ENCODE peak calls at places on chromosomes 13 and 19, in four cellular contexts. One of them, this sample, is unnamed.

GRCh38 chr13:41931337-41931736 is 29.6 kb downstream of the VWA8 start:
- DNase-seq in putamen: no peak
- DNase-seq in mesendoderm: no peak
- DNase-seq in lower lobe of right lung: no peak
- DNase-seq in this sample: no peak

GRCh38 chr19:28400953-28401671 is 811.8 kb downstream of the UQCRFS1 start:
- DNase-seq in putamen: no peak
- DNase-seq in mesendoderm: peak
- DNase-seq in lower lobe of right lung: no peak
- DNase-seq in this sample: no peak

GRCh38 chr19:38849746-38850230 is at the start of gene HNRNPL:
- DNase-seq in putamen: no peak
- DNase-seq in mesendoderm: no peak
- DNase-seq in lower lobe of right lung: peak
- DNase-seq in this sample: peak

GRCh38 chr19:51337141-51337860 is 4.6 kb downstream of the VSIG10L start:
- DNase-seq in putamen: no peak
- DNase-seq in mesendoderm: no peak
- DNase-seq in lower lobe of right lung: no peak
- DNase-seq in this sample: no peak

GRCh38 chr19:50368649-50369570 is 3.5 kb upstream of the NAPSA start:
- DNase-seq in putamen: peak
- DNase-seq in mesendoderm: peak
- DNase-seq in lower lobe of right lung: peak
- DNase-seq in this sample: peak

GRCh38 chr19:54335164-54335563 is 3.8 kb downstream of the LILRA4 start:
- DNase-seq in putamen: no peak
- DNase-seq in mesendoderm: peak
- DNase-seq in lower lobe of right lung: no peak
- DNase-seq in this sample: no peak

GRCh38 chr13:30111810-30112209 is 195.5 kb downstream of the KATNAL1 start:
- DNase-seq in putamen: no peak
- DNase-seq in mesendoderm: peak
- DNase-seq in lower lobe of right lung: no peak
- DNase-seq in this sample: peak

GRCh38 chr13:40389081-40389641 is 277.3 kb downstream of the FOXO1 start:
- DNase-seq in putamen: peak
- DNase-seq in mesendoderm: no peak
- DNase-seq in lower lobe of right lung: no peak
- DNase-seq in this sample: no peak

GRCh38 chr19:48874309-48875135 is 2.3 kb downstream of the PPP1R15A start:
- DNase-seq in putamen: no peak
- DNase-seq in mesendoderm: no peak
- DNase-seq in lower lobe of right lung: no peak
- DNase-seq in this sample: no peak

GRCh38 chr19:6381030-6381750 is 5.5 kb upstream of the PSPN start:
- DNase-seq in putamen: peak
- DNase-seq in mesendoderm: no peak
- DNase-seq in lower lobe of right lung: no peak
- DNase-seq in this sample: no peak

GRCh38 chr19:36418287-36419001 is at the start of gene ZFP82:
- DNase-seq in putamen: peak
- DNase-seq in mesendoderm: peak
- DNase-seq in lower lobe of right lung: peak
- DNase-seq in this sample: peak

GRCh38 chr19:3798137-3798536 is 12.0 kb upstream of the MATK start:
- DNase-seq in putamen: no peak
- DNase-seq in mesendoderm: no peak
- DNase-seq in lower lobe of right lung: no peak
- DNase-seq in this sample: no peak

GRCh38 chr13:24741016-24741662 is 22.8 kb upstream of the RNF17 start:
- DNase-seq in putamen: no peak
- DNase-seq in mesendoderm: peak
- DNase-seq in lower lobe of right lung: no peak
- DNase-seq in this sample: no peak

GRCh38 chr13:61136101-61136500 is 279.5 kb downstream of the PCDH20 start:
- DNase-seq in putamen: no peak
- DNase-seq in mesendoderm: no peak
- DNase-seq in lower lobe of right lung: no peak
- DNase-seq in this sample: no peak

GRCh38 chr13:74574964-74575728 is 440.9 kb upstream of the KLF12 start:
- DNase-seq in putamen: peak
- DNase-seq in mesendoderm: peak
- DNase-seq in lower lobe of right lung: no peak
- DNase-seq in this sample: no peak

GRCh38 chr19:41739361-41739760 is 16.0 kb upstream of the CEACAM6 start:
- DNase-seq in putamen: no peak
- DNase-seq in mesendoderm: no peak
- DNase-seq in lower lobe of right lung: no peak
- DNase-seq in this sample: no peak

GRCh38 chr13:74217816-74218215 is 83.6 kb upstream of the KLF12 start:
- DNase-seq in putamen: no peak
- DNase-seq in mesendoderm: no peak
- DNase-seq in lower lobe of right lung: no peak
- DNase-seq in this sample: no peak

GRCh38 chr13:99227909-99228688 is 27.4 kb downstream of the UBAC2 start:
- DNase-seq in putamen: no peak
- DNase-seq in mesendoderm: no peak
- DNase-seq in lower lobe of right lung: no peak
- DNase-seq in this sample: no peak

GRCh38 chr19:1512671-1513491 is at the start of gene ADAMTSL5:
- DNase-seq in putamen: no peak
- DNase-seq in mesendoderm: peak
- DNase-seq in lower lobe of right lung: no peak
- DNase-seq in this sample: peak

GRCh38 chr19:7170983-7171382 is 101.5 kb downstream of the ZNF557 start:
- DNase-seq in putamen: no peak
- DNase-seq in mesendoderm: no peak
- DNase-seq in lower lobe of right lung: no peak
- DNase-seq in this sample: no peak

GRCh38 chr13:51373451-51373850 is 34.0 kb downstream of the SERPINE3 start:
- DNase-seq in putamen: no peak
- DNase-seq in mesendoderm: no peak
- DNase-seq in lower lobe of right lung: no peak
- DNase-seq in this sample: no peak

GRCh38 chr19:10113964-10114650 is 2.6 kb downstream of the P2RY11 start:
- DNase-seq in putamen: no peak
- DNase-seq in mesendoderm: peak
- DNase-seq in lower lobe of right lung: no peak
- DNase-seq in this sample: no peak

GRCh38 chr13:19632915-19633339 is 532 bp upstream of the MPHOSPH8 start:
- DNase-seq in putamen: no peak
- DNase-seq in mesendoderm: no peak
- DNase-seq in lower lobe of right lung: no peak
- DNase-seq in this sample: no peak

GRCh38 chr13:83221813-83222241 is 660.4 kb downstream of the SLITRK1 start:
- DNase-seq in putamen: no peak
- DNase-seq in mesendoderm: no peak
- DNase-seq in lower lobe of right lung: no peak
- DNase-seq in this sample: no peak

GRCh38 chr13:113176292-113176691 is 17.8 kb downstream of the PROZ start:
- DNase-seq in putamen: no peak
- DNase-seq in mesendoderm: no peak
- DNase-seq in lower lobe of right lung: no peak
- DNase-seq in this sample: no peak

GRCh38 chr19:8887364-8887763 is 55.2 kb downstream of the MBD3L1 start:
- DNase-seq in putamen: no peak
- DNase-seq in mesendoderm: no peak
- DNase-seq in lower lobe of right lung: no peak
- DNase-seq in this sample: no peak

GRCh38 chr19:1624458-1624857 is 19.2 kb upstream of the UQCR11 start:
- DNase-seq in putamen: peak
- DNase-seq in mesendoderm: peak
- DNase-seq in lower lobe of right lung: peak
- DNase-seq in this sample: no peak

GRCh38 chr13:24176351-24177101 is 16.0 kb downstream of the SPATA13 start:
- DNase-seq in putamen: no peak
- DNase-seq in mesendoderm: no peak
- DNase-seq in lower lobe of right lung: no peak
- DNase-seq in this sample: no peak

GRCh38 chr19:18128044-18128443 is 24.9 kb upstream of the PIK3R2 start:
- DNase-seq in putamen: no peak
- DNase-seq in mesendoderm: no peak
- DNase-seq in lower lobe of right lung: no peak
- DNase-seq in this sample: no peak

GRCh38 chr13:111503905-111504695 is 183.7 kb downstream of the TEX29 start:
- DNase-seq in putamen: peak
- DNase-seq in mesendoderm: no peak
- DNase-seq in lower lobe of right lung: no peak
- DNase-seq in this sample: no peak

GRCh38 chr13:110323172-110323851 is 16.2 kb downstream of the COL4A2 start:
- DNase-seq in putamen: no peak
- DNase-seq in mesendoderm: peak
- DNase-seq in lower lobe of right lung: no peak
- DNase-seq in this sample: no peak

GRCh38 chr19:39160523-39160861 is 34.9 kb downstream of the PAK4 start:
- DNase-seq in putamen: no peak
- DNase-seq in mesendoderm: no peak
- DNase-seq in lower lobe of right lung: no peak
- DNase-seq in this sample: no peak

GRCh38 chr13:105462098-105462497 is 1073.4 kb downstream of the EFNB2 start:
- DNase-seq in putamen: no peak
- DNase-seq in mesendoderm: peak
- DNase-seq in lower lobe of right lung: no peak
- DNase-seq in this sample: no peak

GRCh38 chr19:5321851-5322681 is 18.5 kb downstream of the PTPRS start:
- DNase-seq in putamen: no peak
- DNase-seq in mesendoderm: no peak
- DNase-seq in lower lobe of right lung: no peak
- DNase-seq in this sample: peak

GRCh38 chr13:92354583-92354982 is 872.0 kb upstream of the GPC6 start:
- DNase-seq in putamen: no peak
- DNase-seq in mesendoderm: no peak
- DNase-seq in lower lobe of right lung: no peak
- DNase-seq in this sample: no peak

GRCh38 chr13:94362411-94362909 is 117.0 kb downstream of the DCT start:
- DNase-seq in putamen: peak
- DNase-seq in mesendoderm: peak
- DNase-seq in lower lobe of right lung: no peak
- DNase-seq in this sample: no peak

GRCh38 chr13:114002009-114002544 is 28.2 kb upstream of the C13orf46 start:
- DNase-seq in putamen: no peak
- DNase-seq in mesendoderm: peak
- DNase-seq in lower lobe of right lung: peak
- DNase-seq in this sample: no peak